ENCODE peak calls at places on chromosome 1, in seven cellular contexts. One of them, this sample, is unnamed.
A peak's percentile ranks its signal among the peaks of the same experiment; 100 is the strongest.

GRCh38 chr1:84913025-84913892 is 20.3 kb upstream of the LPAR3 start:
- DNase-seq in endothelial cell of umbilical vein: no peak
- DNase-seq in neural progenitor cell: no peak
- DNase-seq in AG09309: peak; percentile 53
- DNase-seq in hepatocyte: peak; percentile 74
- DNase-seq in nucleus accumbens: no peak
- DNase-seq in tibial nerve: no peak
- DNase-seq in this sample: no peak

GRCh38 chr1:26279598-26280332 is at the start of gene SH3BGRL3:
- DNase-seq in neural progenitor cell: peak; percentile 91
- DNase-seq in nucleus accumbens: peak; percentile 64
- DNase-seq in hepatocyte: peak; percentile 94
- DNase-seq in endothelial cell of umbilical vein: peak; percentile 89
- DNase-seq in tibial nerve: peak; percentile 86
- DNase-seq in AG09309: no peak
- DNase-seq in this sample: peak; percentile 60

GRCh38 chr1:107965112-107965991 is at the start of gene VAV3:
- DNase-seq in tibial nerve: peak; percentile 25
- DNase-seq in endothelial cell of umbilical vein: peak; percentile 55
- DNase-seq in nucleus accumbens: peak; percentile 27
- DNase-seq in AG09309: no peak
- DNase-seq in neural progenitor cell: peak; percentile 92
- DNase-seq in hepatocyte: peak; percentile 85
- DNase-seq in this sample: peak; percentile 26

GRCh38 chr1:54582566-54583306 is 34.7 kb downstream of the ACOT11 start:
- DNase-seq in neural progenitor cell: peak; percentile 83
- DNase-seq in nucleus accumbens: no peak
- DNase-seq in hepatocyte: no peak
- DNase-seq in AG09309: no peak
- DNase-seq in endothelial cell of umbilical vein: no peak
- DNase-seq in tibial nerve: no peak
- DNase-seq in this sample: no peak

GRCh38 chr1:172980456-172980855 is 70.3 kb downstream of the TNFSF18 start:
- DNase-seq in tibial nerve: no peak
- DNase-seq in nucleus accumbens: no peak
- DNase-seq in neural progenitor cell: no peak
- DNase-seq in hepatocyte: no peak
- DNase-seq in AG09309: no peak
- DNase-seq in endothelial cell of umbilical vein: no peak
- DNase-seq in this sample: no peak

GRCh38 chr1:156367386-156368156 is 1.4 kb upstream of the RHBG start:
- DNase-seq in nucleus accumbens: no peak
- DNase-seq in endothelial cell of umbilical vein: no peak
- DNase-seq in tibial nerve: no peak
- DNase-seq in neural progenitor cell: no peak
- DNase-seq in AG09309: no peak
- DNase-seq in hepatocyte: no peak
- DNase-seq in this sample: no peak

GRCh38 chr1:37006132-37006868 is 28.0 kb downstream of the GRIK3 start:
- DNase-seq in AG09309: no peak
- DNase-seq in endothelial cell of umbilical vein: no peak
- DNase-seq in nucleus accumbens: no peak
- DNase-seq in neural progenitor cell: no peak
- DNase-seq in tibial nerve: no peak
- DNase-seq in hepatocyte: peak; percentile 48
- DNase-seq in this sample: no peak

GRCh38 chr1:37177230-37177864 is 143.0 kb upstream of the GRIK3 start:
- DNase-seq in AG09309: no peak
- DNase-seq in hepatocyte: peak; percentile 46
- DNase-seq in endothelial cell of umbilical vein: peak; percentile 21
- DNase-seq in tibial nerve: no peak
- DNase-seq in nucleus accumbens: no peak
- DNase-seq in neural progenitor cell: peak; percentile 66
- DNase-seq in this sample: no peak

GRCh38 chr1:153609585-153609907 is 3.4 kb downstream of the S100A16 start:
- DNase-seq in tibial nerve: no peak
- DNase-seq in AG09309: no peak
- DNase-seq in endothelial cell of umbilical vein: no peak
- DNase-seq in neural progenitor cell: no peak
- DNase-seq in hepatocyte: no peak
- DNase-seq in nucleus accumbens: no peak
- DNase-seq in this sample: no peak

GRCh38 chr1:52072291-52072690 is 16.2 kb downstream of the BTF3L4 start:
- DNase-seq in hepatocyte: no peak
- DNase-seq in neural progenitor cell: no peak
- DNase-seq in nucleus accumbens: no peak
- DNase-seq in tibial nerve: no peak
- DNase-seq in AG09309: no peak
- DNase-seq in endothelial cell of umbilical vein: no peak
- DNase-seq in this sample: no peak

GRCh38 chr1:10033359-10033845 is 644 bp downstream of the UBE4B start:
- DNase-seq in AG09309: no peak
- DNase-seq in nucleus accumbens: no peak
- DNase-seq in endothelial cell of umbilical vein: no peak
- DNase-seq in hepatocyte: peak; percentile 58
- DNase-seq in tibial nerve: no peak
- DNase-seq in neural progenitor cell: peak; percentile 74
- DNase-seq in this sample: no peak

GRCh38 chr1:4021153-4021894 is 121.3 kb upstream of the C1orf174 start:
- DNase-seq in neural progenitor cell: no peak
- DNase-seq in tibial nerve: no peak
- DNase-seq in endothelial cell of umbilical vein: no peak
- DNase-seq in AG09309: no peak
- DNase-seq in hepatocyte: peak; percentile 2
- DNase-seq in nucleus accumbens: no peak
- DNase-seq in this sample: no peak

GRCh38 chr1:54812801-54813478 is 11.8 kb upstream of the TTC22 start:
- DNase-seq in endothelial cell of umbilical vein: no peak
- DNase-seq in hepatocyte: peak; percentile 2
- DNase-seq in AG09309: no peak
- DNase-seq in neural progenitor cell: no peak
- DNase-seq in tibial nerve: no peak
- DNase-seq in nucleus accumbens: no peak
- DNase-seq in this sample: no peak

GRCh38 chr1:41391834-41392527 is 30.7 kb downstream of the FOXO6 start:
- DNase-seq in hepatocyte: no peak
- DNase-seq in tibial nerve: no peak
- DNase-seq in AG09309: no peak
- DNase-seq in nucleus accumbens: no peak
- DNase-seq in endothelial cell of umbilical vein: no peak
- DNase-seq in neural progenitor cell: no peak
- DNase-seq in this sample: no peak

GRCh38 chr1:56627636-56628039 is 17.5 kb upstream of the PRKAA2 start:
- DNase-seq in AG09309: no peak
- DNase-seq in tibial nerve: no peak
- DNase-seq in nucleus accumbens: no peak
- DNase-seq in hepatocyte: no peak
- DNase-seq in neural progenitor cell: peak; percentile 2
- DNase-seq in endothelial cell of umbilical vein: peak; percentile 7
- DNase-seq in this sample: no peak

GRCh38 chr1:109197163-109198042 is 16.3 kb upstream of the SARS1 start:
- DNase-seq in nucleus accumbens: no peak
- DNase-seq in AG09309: peak; percentile 97
- DNase-seq in tibial nerve: no peak
- DNase-seq in hepatocyte: peak; percentile 68
- DNase-seq in endothelial cell of umbilical vein: peak; percentile 98
- DNase-seq in neural progenitor cell: no peak
- DNase-seq in this sample: no peak

This sample was measured in hypothalamus.